ENCODE peak calls at places on chromosomes 4 and X, in eight cellular contexts. Y, G, F, J, D, E, V and M are unnamed samples.

GRCh38 chr4:163344147-163345050 is 707 bp downstream of the NPY5R start:
- DNase-seq in V (no peak), Y (no peak), E (peak), G (no peak), J (peak), F (no peak), D (no peak), M (no peak)

GRCh38 chr4:138485498-138485897 is 243.3 kb upstream of the SLC7A11 start:
- DNase-seq in G (no peak), V (peak), J (no peak), D (no peak), F (no peak), E (no peak), Y (no peak), M (no peak)

GRCh38 chr4:140152760-140153418 is 1.1 kb downstream of the MAML3 start:
- DNase-seq in J (peak), V (peak), D (no peak), F (no peak), G (no peak), Y (no peak), E (peak), M (peak)

GRCh38 chr4:81913427-81913878 is 441.7 kb upstream of the RASGEF1B start:
- DNase-seq in Y (peak), E (peak), J (peak), F (peak), G (peak), V (peak), D (no peak), M (peak)

GRCh38 chr4:153255233-153255632 is 51.0 kb downstream of the TRIM2 start:
- DNase-seq in E (no peak), Y (no peak), F (no peak), V (no peak), J (peak), D (no peak), G (no peak), M (no peak)

GRCh38 chr4:184815046-184815877 is 10.5 kb downstream of the ACSL1 start:
- DNase-seq in V (peak), D (peak), Y (peak), F (peak), G (no peak), E (peak), J (no peak), M (peak)

GRCh38 chr4:94690851-94691254 is 66.9 kb upstream of the BMPR1B start:
- DNase-seq in G (peak), F (no peak), J (no peak), Y (no peak), V (no peak), D (no peak), E (no peak), M (no peak)

GRCh38 chr4:11743236-11743635 is 314.5 kb upstream of the HS3ST1 start:
- DNase-seq in Y (no peak), F (no peak), E (no peak), V (no peak), D (no peak), J (no peak), G (no peak), M (no peak)

GRCh38 chr4:24550773-24551172 is 33.6 kb downstream of the DHX15 start:
- DNase-seq in F (no peak), E (no peak), V (peak), D (no peak), Y (no peak), J (no peak), G (no peak), M (no peak)

GRCh38 chr4:151690884-151691283 is 69.9 kb downstream of the GATB start:
- DNase-seq in Y (no peak), J (no peak), V (no peak), E (peak), D (no peak), G (no peak), F (no peak), M (no peak)

GRCh38 chrX:23287191-23287764 is 47.4 kb upstream of the PTCHD1 start:
- DNase-seq in D (no peak), F (no peak), E (no peak), J (no peak), G (no peak), V (no peak), Y (no peak), M (no peak)

GRCh38 chr4:189664693-189665250 is 275.9 kb upstream of the FRG1 start:
- DNase-seq in Y (no peak), V (no peak), D (no peak), J (no peak), F (no peak), E (no peak), G (no peak), M (no peak)

GRCh38 chr4:105191621-105192210 is 45.0 kb downstream of the TET2 start:
- DNase-seq in E (no peak), J (peak), F (no peak), D (peak), V (no peak), Y (no peak), G (no peak), M (no peak)

GRCh38 chr4:46649390-46649789 is 259.5 kb upstream of the GABRA2 start:
- DNase-seq in F (no peak), J (no peak), D (no peak), Y (no peak), V (no peak), E (no peak), G (no peak), M (no peak)

GRCh38 chr4:46648088-46648744 is 258.3 kb upstream of the GABRA2 start:
- DNase-seq in G (peak), Y (no peak), F (peak), D (no peak), J (peak), V (peak), E (peak), M (peak)

DNA sequence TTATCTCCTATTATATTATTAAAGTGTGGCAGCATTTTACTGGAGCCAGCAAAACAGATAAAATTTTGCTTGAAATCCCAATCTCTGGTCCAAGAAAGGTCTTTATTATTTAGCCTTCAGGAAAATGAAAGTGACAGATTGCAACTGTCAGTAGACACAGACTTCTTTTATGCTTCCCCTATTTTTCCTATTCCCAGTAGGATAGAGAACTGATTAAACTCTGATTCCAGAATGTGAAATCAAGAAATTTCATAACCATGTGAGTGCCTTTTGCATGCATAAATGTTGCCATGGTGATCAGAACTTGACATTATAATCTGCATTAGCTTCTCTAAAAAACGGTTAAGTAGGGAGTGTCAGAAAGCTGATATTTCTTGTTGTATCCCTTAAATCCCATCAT is 255.2 kb upstream of the GABRA2 start:
- DNase-seq in F (no peak), Y (no peak), G (no peak), E (no peak), D (no peak), J (no peak), V (no peak), M (no peak)
- TF ChIP-seq POLR2AphosphoS5 in F (no peak), Y (no peak), G (no peak), E (no peak), D (no peak), J (no peak), V (no peak), M (no peak)

GRCh38 chr4:77994194-77994721 is 62.9 kb upstream of the FRAS1 start:
- DNase-seq in E (peak), J (peak), F (peak), Y (peak), D (no peak), V (peak), G (no peak), M (peak)

GRCh38 chr4:77990456-77990855 is 66.7 kb upstream of the FRAS1 start:
- DNase-seq in E (no peak), Y (no peak), G (no peak), V (no peak), F (no peak), J (no peak), D (no peak), M (no peak)

GRCh38 chr4:77990904-77991358 is 66.2 kb upstream of the FRAS1 start:
- DNase-seq in Y (no peak), G (no peak), F (peak), J (no peak), E (peak), V (no peak), D (no peak), M (no peak)

DNA sequence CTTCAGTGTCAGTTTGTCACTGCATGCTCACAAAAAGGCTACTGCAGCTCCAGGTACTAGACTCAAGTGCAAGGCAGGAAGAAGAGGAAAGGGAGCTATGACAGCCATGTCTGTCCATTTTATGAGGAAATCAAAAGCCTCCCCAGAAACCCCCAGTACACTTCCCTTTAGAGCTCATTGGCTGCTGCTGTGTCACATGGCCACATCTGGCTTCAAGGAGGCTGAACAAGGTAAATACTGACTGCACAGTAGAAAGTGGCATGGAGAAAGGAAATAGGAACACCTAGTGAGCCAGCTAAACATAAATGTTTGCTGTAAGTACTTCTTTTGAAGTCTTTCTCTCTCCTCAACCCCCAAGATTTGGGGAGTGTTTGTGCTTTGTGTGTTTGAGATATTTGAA is 67.1 kb upstream of the FRAS1 start:
- DNase-seq in J (no peak), G (no peak), Y (no peak), D (no peak), E (no peak), F (no peak), V (no peak), M (no peak)
- H3K4me3 ChIP-seq in J (no peak), G (no peak), Y (no peak), D (no peak), E (no peak), F (no peak), V (no peak), M (no peak)

GRCh38 chrX:19839770-19840254 is 47.6 kb downstream of the SH3KBP1 start:
- DNase-seq in E (no peak), J (no peak), V (no peak), F (no peak), Y (peak), G (no peak), D (peak), M (no peak)

GRCh38 chrX:19836337-19836736 is 51.1 kb downstream of the SH3KBP1 start:
- DNase-seq in Y (no peak), V (peak), D (no peak), G (no peak), J (no peak), E (no peak), F (no peak), M (peak)

GRCh38 chrX:19842542-19842941 is 44.9 kb downstream of the SH3KBP1 start:
- DNase-seq in E (no peak), V (no peak), J (no peak), D (no peak), G (no peak), Y (no peak), F (no peak), M (no peak)

DNA sequence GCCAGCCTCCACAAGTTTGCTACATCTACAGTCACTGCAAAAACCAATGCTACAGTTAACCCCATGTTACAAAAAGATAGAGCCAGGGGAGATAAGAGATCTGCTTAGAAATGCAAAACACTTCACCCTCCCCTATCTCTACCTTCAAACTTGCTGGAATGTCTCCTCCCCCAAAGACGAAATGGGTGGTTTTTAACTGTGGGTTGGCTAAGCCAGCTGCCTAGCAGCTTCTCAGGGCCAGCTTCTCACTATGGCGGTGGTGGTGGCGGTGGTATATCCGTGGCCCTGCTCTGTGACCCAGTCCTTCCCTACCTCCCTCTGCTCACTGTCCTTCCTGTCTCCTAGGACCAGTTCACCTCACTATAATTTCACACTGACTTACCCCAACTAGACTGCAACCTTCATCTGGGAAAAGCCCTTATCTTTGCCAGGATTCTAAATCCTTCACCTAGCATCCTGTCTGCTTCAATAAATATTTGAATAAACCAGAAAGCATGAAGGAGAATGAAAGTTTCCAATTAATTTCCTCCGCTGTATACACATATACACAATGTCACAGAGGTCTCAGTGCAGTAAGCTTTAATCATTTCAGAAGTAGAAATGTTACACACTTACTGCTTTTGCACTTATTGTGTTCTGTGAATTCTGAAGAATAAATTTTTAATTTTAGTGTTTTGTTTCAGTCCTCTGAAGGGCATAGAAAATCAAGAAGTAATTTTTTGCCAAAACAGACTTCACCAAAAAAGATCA is 46.3 kb downstream of the SH3KBP1 start:
- DNase-seq in E (no peak), Y (no peak), D (peak), J (peak), G (no peak), V (peak), F (peak), M (no peak)
- TF ChIP-seq REST in E (no peak), Y (no peak), D (no peak), J (no peak), G (no peak), V (no peak), F (no peak), M (no peak)

GRCh38 chr4:133390198-133390855 is 241.2 kb downstream of the PCDH10 start:
- DNase-seq in J (no peak), Y (no peak), D (no peak), V (no peak), F (no peak), E (no peak), G (no peak), M (no peak)

GRCh38 chr4:133394971-133395627 is 246.0 kb downstream of the PCDH10 start:
- DNase-seq in F (no peak), E (no peak), G (no peak), Y (no peak), V (no peak), D (no peak), J (no peak), M (no peak)
- TF ChIP-seq POLR2AphosphoS5 in F (no peak), E (no peak), G (no peak), Y (no peak), V (no peak), D (no peak), J (no peak), M (no peak)

GRCh38 chr4:128604204-128604603 is 205.3 kb upstream of the JADE1 start:
- DNase-seq in F (no peak), V (no peak), Y (no peak), G (no peak), D (no peak), J (no peak), E (no peak), M (no peak)

GRCh38 chr4:128608006-128608405 is 201.5 kb upstream of the JADE1 start:
- DNase-seq in F (no peak), Y (no peak), G (no peak), V (peak), D (no peak), J (no peak), E (no peak), M (no peak)

GRCh38 chr4:128606173-128606572 is 203.3 kb upstream of the JADE1 start:
- DNase-seq in V (no peak), D (no peak), J (no peak), Y (no peak), F (no peak), G (no peak), E (no peak), M (no peak)

GRCh38 chr4:128601992-128602695 is 207.4 kb upstream of the JADE1 start:
- DNase-seq in J (no peak), E (no peak), G (no peak), F (no peak), V (peak), Y (no peak), D (no peak), M (no peak)

DNA sequence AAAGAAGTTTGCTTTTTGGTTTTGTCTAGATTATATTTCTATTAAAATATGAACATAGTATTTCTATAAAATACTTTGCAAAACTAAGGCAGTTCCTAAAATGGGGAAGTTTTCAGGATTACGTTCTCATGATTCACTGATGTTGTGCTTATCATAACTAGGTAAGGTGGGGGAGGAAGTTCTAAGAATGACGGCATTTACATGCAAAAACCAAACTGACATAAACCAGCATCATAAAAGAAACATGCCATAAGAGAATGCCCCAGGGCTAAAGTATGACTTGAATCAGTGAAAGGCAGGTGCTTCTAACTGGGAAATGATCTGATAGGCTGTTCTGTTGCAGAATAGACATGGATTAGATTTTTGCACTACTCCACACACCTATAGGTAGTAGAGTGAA is 204.7 kb upstream of the JADE1 start:
- DNase-seq in J (no peak), D (no peak), Y (no peak), G (no peak), V (peak), F (no peak), E (no peak), M (no peak)
- H3K4me3 ChIP-seq in J (no peak), D (no peak), Y (no peak), G (no peak), V (no peak), F (no peak), E (no peak), M (no peak)